ENCODE peak calls at places on chromosome 12, in four cellular contexts. One of them, this sample, is unnamed.

GRCh38 chr12:111993290-111994150 is 19.4 kb downstream of the TMEM116 start:
- DNase-seq in hypothalamus: no peak
- DNase-seq in T-cell: peak; percentile 26
- DNase-seq in effector CD4-positive, alpha-beta T cell: no peak
- DNase-seq in this sample: no peak

GRCh38 chr12:29264424-29264823 is 115.3 kb downstream of the FAR2 start:
- DNase-seq in hypothalamus: no peak
- DNase-seq in effector CD4-positive, alpha-beta T cell: no peak
- DNase-seq in T-cell: no peak
- DNase-seq in this sample: no peak

GRCh38 chr12:56358836-56359532 is 923 bp downstream of the STAT2 start:
- DNase-seq in T-cell: no peak
- DNase-seq in hypothalamus: no peak
- DNase-seq in effector CD4-positive, alpha-beta T cell: no peak
- DNase-seq in this sample: no peak

GRCh38 chr12:57604454-57605307 is at the start of gene DTX3:
- DNase-seq in T-cell: no peak
- DNase-seq in hypothalamus: peak; percentile 50
- DNase-seq in effector CD4-positive, alpha-beta T cell: peak; percentile 19
- DNase-seq in this sample: no peak

GRCh38 chr12:15629108-15629507 is 160.1 kb downstream of the EPS8 start:
- DNase-seq in hypothalamus: no peak
- DNase-seq in T-cell: no peak
- DNase-seq in effector CD4-positive, alpha-beta T cell: no peak
- DNase-seq in this sample: no peak

GRCh38 chr12:2163172-2163927 is 110.6 kb downstream of the CACNA1C start:
- DNase-seq in hypothalamus: no peak
- DNase-seq in effector CD4-positive, alpha-beta T cell: no peak
- DNase-seq in T-cell: no peak
- DNase-seq in this sample: no peak

GRCh38 chr12:89098390-89099102 is 253.8 kb downstream of the DUSP6 start:
- DNase-seq in effector CD4-positive, alpha-beta T cell: no peak
- DNase-seq in T-cell: no peak
- DNase-seq in hypothalamus: no peak
- DNase-seq in this sample: no peak

GRCh38 chr12:92533280-92533890 is 169.4 kb upstream of the PLEKHG7 start:
- DNase-seq in hypothalamus: no peak
- DNase-seq in effector CD4-positive, alpha-beta T cell: no peak
- DNase-seq in T-cell: no peak
- DNase-seq in this sample: no peak

GRCh38 chr12:125276567-125276966 is 211.3 kb downstream of the AACS start:
- DNase-seq in hypothalamus: no peak
- DNase-seq in T-cell: no peak
- DNase-seq in effector CD4-positive, alpha-beta T cell: no peak
- DNase-seq in this sample: no peak

GRCh38 chr12:92312463-92312970 is 166.9 kb upstream of the BTG1 start:
- DNase-seq in T-cell: no peak
- DNase-seq in effector CD4-positive, alpha-beta T cell: no peak
- DNase-seq in hypothalamus: no peak
- DNase-seq in this sample: no peak

GRCh38 chr12:24838531-24838950 is 110.4 kb downstream of the BCAT1 start:
- DNase-seq in effector CD4-positive, alpha-beta T cell: no peak
- DNase-seq in T-cell: no peak
- DNase-seq in hypothalamus: no peak
- DNase-seq in this sample: no peak

GRCh38 chr12:52181757-52182156 is 10.1 kb downstream of the KRT80 start:
- DNase-seq in T-cell: no peak
- DNase-seq in hypothalamus: no peak
- DNase-seq in effector CD4-positive, alpha-beta T cell: no peak
- DNase-seq in this sample: no peak

GRCh38 chr12:31106101-31106803 is 32.6 kb downstream of the DDX11 start:
- DNase-seq in effector CD4-positive, alpha-beta T cell: no peak
- DNase-seq in hypothalamus: no peak
- DNase-seq in T-cell: no peak
- DNase-seq in this sample: no peak

GRCh38 chr12:130162771-130163460 is 652 bp downstream of the FZD10 start:
- DNase-seq in T-cell: no peak
- DNase-seq in effector CD4-positive, alpha-beta T cell: no peak
- DNase-seq in hypothalamus: no peak
- DNase-seq in this sample: no peak

GRCh38 chr12:48981757-48982157 is 3.6 kb downstream of the WNT1 start:
- DNase-seq in hypothalamus: no peak
- DNase-seq in T-cell: no peak
- DNase-seq in effector CD4-positive, alpha-beta T cell: no peak
- DNase-seq in this sample: no peak

GRCh38 chr12:110809149-110809548 is 37.6 kb upstream of the CCDC63 start:
- DNase-seq in T-cell: no peak
- DNase-seq in effector CD4-positive, alpha-beta T cell: no peak
- DNase-seq in hypothalamus: no peak
- DNase-seq in this sample: no peak

GRCh38 chr12:65561798-65562382 is 262.4 kb upstream of the HMGA2 start:
- DNase-seq in T-cell: no peak
- DNase-seq in hypothalamus: no peak
- DNase-seq in effector CD4-positive, alpha-beta T cell: no peak
- DNase-seq in this sample: no peak

GRCh38 chr12:46661161-46661845 is 164.5 kb downstream of the SLC38A4 start:
- DNase-seq in hypothalamus: no peak
- DNase-seq in effector CD4-positive, alpha-beta T cell: no peak
- DNase-seq in T-cell: no peak
- DNase-seq in this sample: no peak

GRCh38 chr12:52151859-52152783 is 39.7 kb downstream of the KRT80 start:
- DNase-seq in T-cell: peak; percentile 60
- DNase-seq in hypothalamus: no peak
- DNase-seq in effector CD4-positive, alpha-beta T cell: peak; percentile 60
- DNase-seq in this sample: peak; percentile 52

GRCh38 chr12:51262758-51263177 is 7.4 kb downstream of the SMAGP start:
- DNase-seq in effector CD4-positive, alpha-beta T cell: no peak
- DNase-seq in T-cell: no peak
- DNase-seq in hypothalamus: no peak
- DNase-seq in this sample: no peak

GRCh38 chr12:108635201-108635996 is 1.7 kb upstream of the SELPLG start:
- DNase-seq in T-cell: peak; percentile 43
- DNase-seq in hypothalamus: no peak
- DNase-seq in effector CD4-positive, alpha-beta T cell: peak; percentile 43
- DNase-seq in this sample: peak; percentile 36

GRCh38 chr12:42631507-42631906 is 42.0 kb upstream of the PRICKLE1 start:
- DNase-seq in hypothalamus: no peak
- DNase-seq in T-cell: no peak
- DNase-seq in effector CD4-positive, alpha-beta T cell: no peak
- DNase-seq in this sample: no peak

GRCh38 chr12:96906849-96907664 is at the start of gene NEDD1:
- DNase-seq in effector CD4-positive, alpha-beta T cell: peak; percentile 72
- DNase-seq in T-cell: peak; percentile 68
- DNase-seq in hypothalamus: peak; percentile 31
- DNase-seq in this sample: peak; percentile 66

GRCh38 chr12:78035913-78036658 is 205.4 kb downstream of the NAV3 start:
- DNase-seq in effector CD4-positive, alpha-beta T cell: no peak
- DNase-seq in T-cell: no peak
- DNase-seq in hypothalamus: no peak
- DNase-seq in this sample: no peak

GRCh38 chr12:26666286-26666685 is 166.7 kb downstream of the ITPR2 start:
- DNase-seq in T-cell: no peak
- DNase-seq in hypothalamus: no peak
- DNase-seq in effector CD4-positive, alpha-beta T cell: no peak
- DNase-seq in this sample: no peak

GRCh38 chr12:63918788-63919300 is 74.3 kb downstream of the SRGAP1 start:
- DNase-seq in effector CD4-positive, alpha-beta T cell: no peak
- DNase-seq in T-cell: no peak
- DNase-seq in hypothalamus: no peak
- DNase-seq in this sample: no peak

GRCh38 chr12:117240356-117240755 is 50.1 kb upstream of the FBXO21 start:
- DNase-seq in T-cell: no peak
- DNase-seq in hypothalamus: no peak
- DNase-seq in effector CD4-positive, alpha-beta T cell: no peak
- DNase-seq in this sample: no peak

GRCh38 chr12:12717586-12718381 is 616 bp downstream of the CDKN1B start:
- DNase-seq in hypothalamus: no peak
- DNase-seq in T-cell: no peak
- DNase-seq in effector CD4-positive, alpha-beta T cell: no peak
- DNase-seq in this sample: no peak

This sample was measured in effector memory CD4-positive, alpha-beta T cell.